ENCODE peak calls at places on chromosomes 12 and 14, in four cellular contexts. V, S, Z and O are unnamed samples.

GRCh38 chr12:119180380-119181040 is 1.8 kb downstream of the HSPB8 start:
- DNase-seq in V (no peak), S (peak; percentile 32), Z (peak; percentile 63), O (peak; percentile 43)

GRCh38 chr14:101588990-101589389 is 27.7 kb downstream of the DIO3 start:
- DNase-seq in V (no peak), S (no peak), Z (no peak), O (no peak)

GRCh38 chr12:104521731-104522130 is 65.0 kb downstream of the CHST11 start:
- DNase-seq in V (no peak), S (no peak), Z (no peak), O (no peak)

GRCh38 chr12:84803661-84804060 is 108.9 kb downstream of the SLC6A15 start:
- DNase-seq in V (no peak), S (no peak), Z (no peak), O (no peak)

GRCh38 chr12:93713800-93714199 is 36.6 kb downstream of the CRADD start:
- DNase-seq in V (no peak), S (no peak), Z (no peak), O (no peak)

GRCh38 chr12:26044007-26044394 is 80.8 kb downstream of the BHLHE41 start:
- DNase-seq in V (no peak), S (no peak), Z (no peak), O (no peak)

GRCh38 chr14:70555890-70556289 is 21.1 kb upstream of the ADAM20 start:
- DNase-seq in V (no peak), S (no peak), Z (peak; percentile 62), O (no peak)

GRCh38 chr12:47889040-47889439 is 15.8 kb downstream of the VDR start:
- DNase-seq in V (no peak), S (no peak), Z (no peak), O (no peak)

GRCh38 chr14:90727082-90727481 is 89.1 kb downstream of the TTC7B start:
- DNase-seq in V (no peak), S (no peak), Z (no peak), O (peak; percentile 23)

GRCh38 chr12:67161322-67161918 is 107.7 kb upstream of the CAND1 start:
- DNase-seq in V (no peak), S (no peak), Z (no peak), O (peak; percentile 37)

GRCh38 chr12:121925361-121925725 is 7.0 kb downstream of the CFAP251 start:
- DNase-seq in V (no peak), S (no peak), Z (no peak), O (no peak)

GRCh38 chr14:54627325-54627717 is 60.4 kb downstream of the SAMD4A start:
- DNase-seq in V (no peak), S (no peak), Z (no peak), O (no peak)

GRCh38 chr14:55539975-55540374 is 40.0 kb upstream of the KTN1 start:
- DNase-seq in V (no peak), S (no peak), Z (no peak), O (no peak)

GRCh38 chr12:65965358-65965757 is 141.1 kb downstream of the HMGA2 start:
- DNase-seq in V (no peak), S (no peak), Z (no peak), O (no peak)

GRCh38 chr14:96117997-96118790 is 79.0 kb downstream of the C14orf132 start:
- DNase-seq in V (no peak), S (no peak), Z (no peak), O (no peak)

GRCh38 chr12:71755146-71755892 is 656 bp downstream of the RAB21 start:
- DNase-seq in V (peak; percentile 52), S (peak; percentile 51), Z (peak; percentile 74), O (peak; percentile 46)

GRCh38 chr12:130704606-130705005 is 11.5 kb downstream of the RIMBP2 start:
- DNase-seq in V (no peak), S (no peak), Z (no peak), O (no peak)

GRCh38 chr12:11182529-11182928 is 4.2 kb downstream of the TAS2R42 start:
- DNase-seq in V (no peak), S (no peak), Z (no peak), O (no peak)

GRCh38 chr12:89349814-89350213 is 2.5 kb downstream of the DUSP6 start:
- DNase-seq in V (no peak), S (no peak), Z (no peak), O (peak; percentile 65)

GRCh38 chr14:105490318-105490571 is 801 bp upstream of the TEDC1 start:
- DNase-seq in V (no peak), S (peak; percentile 82), Z (no peak), O (no peak)

GRCh38 chr12:119940881-119941280 is 48.2 kb upstream of the BICDL1 start:
- DNase-seq in V (no peak), S (no peak), Z (no peak), O (no peak)

GRCh38 chr14:32104803-32105202 is 27.7 kb downstream of the ARHGAP5 start:
- DNase-seq in V (no peak), S (no peak), Z (no peak), O (no peak)

GRCh38 chr14:31944256-31945073 is 132.6 kb upstream of the ARHGAP5 start:
- DNase-seq in V (peak; percentile 20), S (no peak), Z (no peak), O (no peak)

GRCh38 chr14:54650331-54651017 is 83.5 kb downstream of the SAMD4A start:
- DNase-seq in V (no peak), S (no peak), Z (no peak), O (peak; percentile 40)

GRCh38 chr14:101235872-101236221 is 325.4 kb upstream of the DIO3 start:
- DNase-seq in V (no peak), S (no peak), Z (no peak), O (no peak)

GRCh38 chr14:56666716-56667115 is 87.1 kb downstream of the TMEM260 start:
- DNase-seq in V (no peak), S (no peak), Z (no peak), O (no peak)

DNA sequence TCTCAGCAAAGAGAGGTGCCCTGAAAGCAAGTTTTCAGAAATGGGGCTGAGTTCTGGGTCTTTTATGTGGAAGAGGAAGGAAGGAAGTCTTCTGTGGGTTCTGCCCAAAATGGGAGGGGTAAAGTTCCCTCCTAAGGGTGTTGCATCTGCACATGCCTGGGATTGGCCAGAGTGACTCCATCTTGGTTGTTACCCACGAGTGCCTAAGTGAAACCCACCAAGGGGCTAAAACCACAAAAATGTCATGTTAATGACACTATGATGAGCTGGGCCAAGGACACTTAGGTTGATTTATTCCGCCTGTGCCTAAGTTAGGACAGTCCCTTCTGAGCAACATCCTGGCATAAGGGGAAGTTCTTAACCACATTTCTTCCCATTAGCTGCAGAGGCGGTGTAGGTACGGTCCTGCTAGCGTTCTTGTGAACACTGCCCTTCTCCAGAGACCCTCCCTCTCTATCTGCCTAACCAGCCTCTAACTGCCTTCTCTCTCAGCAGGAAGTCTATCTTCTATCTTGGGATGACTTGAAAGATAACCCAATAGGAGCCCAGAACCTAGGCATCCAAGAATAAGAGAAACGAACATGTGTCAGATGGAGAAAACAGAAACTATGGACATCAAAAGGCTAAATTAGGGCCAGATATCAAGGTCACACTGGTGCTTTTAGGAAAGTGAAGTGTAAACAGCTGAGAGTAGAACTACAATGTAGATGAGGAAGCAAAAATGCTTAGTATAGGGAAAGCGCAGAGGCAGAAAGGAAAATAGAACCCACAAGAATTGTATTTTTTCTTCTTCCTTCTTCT is 104.1 kb upstream of the AMN1 start:
- DNase-seq in V (peak; percentile 59), S (no peak), Z (no peak), O (no peak)
- H3K27ac ChIP-seq in V (peak overlapping the region; percentile 39), S (no peak overlapping the region), Z (no peak overlapping the region), O (peak overlapping the region; percentile 47)

DNA sequence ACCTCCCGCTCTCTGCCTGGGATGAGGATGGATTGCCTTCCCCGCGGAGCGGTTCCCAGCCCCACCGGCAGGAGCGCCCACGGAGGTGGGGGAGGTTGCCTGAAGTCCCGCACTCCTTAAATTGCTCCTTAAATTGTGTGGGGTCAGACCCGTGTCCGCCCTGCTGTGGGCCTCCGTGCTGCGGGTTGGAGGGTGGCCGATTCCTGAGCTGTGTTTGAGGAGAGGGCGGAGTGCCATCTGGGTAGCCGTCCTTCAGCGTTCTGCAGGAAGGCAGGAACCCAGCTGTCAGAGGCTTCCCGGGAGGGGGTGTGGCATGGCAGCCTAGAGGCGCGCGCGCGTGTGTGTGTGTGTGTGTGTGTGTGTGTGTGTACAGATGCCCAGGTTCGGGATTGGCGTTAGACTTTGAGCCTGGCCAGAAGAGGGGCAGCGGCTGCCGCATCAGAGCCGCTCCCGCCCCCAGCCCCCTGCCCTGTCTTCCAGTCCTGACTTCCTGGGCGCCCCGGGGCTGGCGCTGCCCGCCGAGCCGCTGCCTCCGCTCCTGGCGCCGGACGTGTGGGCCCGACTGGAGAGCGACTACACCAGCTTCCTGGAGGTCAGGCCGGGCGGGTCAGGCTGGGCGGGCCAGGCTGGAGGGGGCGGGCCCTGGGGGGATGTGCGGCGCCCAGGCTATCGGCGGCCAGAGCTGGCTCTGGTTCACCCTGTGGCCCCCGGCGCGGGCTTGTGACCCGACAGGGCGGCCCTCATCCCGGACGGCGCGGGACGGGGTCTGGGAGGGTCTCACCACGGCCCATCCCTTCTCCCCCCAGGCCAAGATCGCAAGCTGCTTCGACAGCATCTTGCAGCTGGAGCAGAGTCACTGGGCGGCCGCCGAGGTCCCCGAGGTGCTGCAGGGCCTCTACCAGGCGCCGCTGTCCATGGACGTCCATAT is 9.2 kb downstream of the EXOC3L4 start:
- DNase-seq in V (no peak), S (no peak), Z (peak; percentile 77), O (no peak)
- TF ChIP-seq CTCF in V (peak; percentile 44), S (no peak), Z (peak; percentile 10), O (no peak)

GRCh38 chr12:20604408-20604807 is 90.7 kb upstream of the SLCO1C1 start:
- DNase-seq in V (no peak), S (no peak), Z (no peak), O (no peak)
- H3K4me3 ChIP-seq in V (no peak overlapping the region), S (no peak overlapping the region), Z (no peak overlapping the region), O (no peak overlapping the region)

GRCh38 chr12:106274012-106274411 is 26.2 kb upstream of the CKAP4 start:
- DNase-seq in V (no peak), S (no peak), Z (no peak), O (no peak)
- H3K27ac ChIP-seq in V (no peak overlapping the region), S (no peak overlapping the region), Z (no peak overlapping the region), O (no peak overlapping the region)

GRCh38 chr14:76917158-76917596 is 91.0 kb downstream of the LRRC74A start:
- DNase-seq in V (peak; percentile 40), S (no peak), Z (no peak), O (peak; percentile 41)
- TF ChIP-seq CTCF in V (peak; percentile 65), S (peak; percentile 45), Z (peak; percentile 40), O (peak; percentile 34)

GRCh38 chr14:22650960-22651521 is 6.9 kb upstream of the OR6J1 start:
- DNase-seq in V (no peak), S (no peak), Z (no peak), O (no peak)
- H3K4me3 ChIP-seq in V (no peak overlapping the region), S (no peak overlapping the region), Z (no peak overlapping the region), O (no peak overlapping the region)